ENCODE peak calls at places on chromosome 2, in nine cellular contexts. W, Z, H, A, K, E, Y, G and N are unnamed samples.

GRCh38 chr2:226475650-226476049 is 324.0 kb downstream of the IRS1 start:
- DNase-seq in Y (no peak), E (no peak), W (no peak), A (no peak), H (peak; percentile 84), G (no peak), K (peak; percentile 65), Z (peak; percentile 69), N (peak; percentile 39)

GRCh38 chr2:127683766-127684165 is 8.4 kb upstream of the LIMS2 start:
- DNase-seq in K (no peak), G (no peak), A (no peak), Y (peak; percentile 64), E (no peak), Z (no peak), H (peak; percentile 50), W (peak; percentile 34), N (no peak)

GRCh38 chr2:29742641-29743040 is 178.7 kb downstream of the ALK start:
- DNase-seq in E (no peak), H (no peak), K (no peak), Z (no peak), A (no peak), W (no peak), G (no peak), Y (no peak), N (no peak)

GRCh38 chr2:215505044-215505786 is 69.3 kb upstream of the FN1 start:
- DNase-seq in Z (no peak), Y (no peak), A (no peak), K (peak; percentile 78), H (peak; percentile 66), W (peak; percentile 56), E (no peak), G (no peak), N (peak; percentile 60)

GRCh38 chr2:128187032-128187654 is 96.1 kb downstream of the UGGT1 start:
- DNase-seq in Z (peak; percentile 56), E (no peak), H (peak; percentile 83), K (peak; percentile 46), W (peak; percentile 52), Y (no peak), A (no peak), G (no peak), N (peak; percentile 31)

GRCh38 chr2:144500567-144500966 is 19.4 kb downstream of the ZEB2 start:
- DNase-seq in W (no peak), G (no peak), K (no peak), H (no peak), Y (no peak), E (no peak), A (no peak), Z (no peak), N (no peak)

GRCh38 chr2:238966274-238966937 is 118.5 kb downstream of the TWIST2 start:
- DNase-seq in E (no peak), Z (no peak), G (no peak), A (no peak), W (no peak), K (no peak), Y (no peak), H (no peak), N (no peak)

GRCh38 chr2:202494856-202495604 is 118.9 kb downstream of the BMPR2 start:
- DNase-seq in Z (no peak), H (no peak), Y (no peak), K (no peak), G (no peak), E (no peak), A (no peak), W (no peak), N (no peak)

GRCh38 chr2:27965841-27966240 is 75.3 kb downstream of the BABAM2 start:
- DNase-seq in A (no peak), G (no peak), E (no peak), K (no peak), W (no peak), Y (no peak), H (no peak), Z (no peak), N (no peak)

GRCh38 chr2:142299021-142299420 is 168.2 kb upstream of the LRP1B start:
- DNase-seq in K (no peak), Z (no peak), G (no peak), A (no peak), H (no peak), Y (no peak), W (no peak), E (no peak), N (no peak)

GRCh38 chr2:121611730-121612705 is 37.2 kb downstream of the CLASP1 start:
- DNase-seq in G (no peak), Z (no peak), E (no peak), Y (no peak), K (no peak), H (no peak), A (no peak), W (no peak), N (no peak)

GRCh38 chr2:219298759-219299371 is 10.3 kb downstream of the PTPRN start:
- DNase-seq in W (peak; percentile 96), K (no peak), G (peak; percentile 51), Y (peak; percentile 93), Z (peak; percentile 42), E (no peak), A (peak; percentile 97), H (peak; percentile 79), N (no peak)

GRCh38 chr2:202171246-202171833 is 67.1 kb downstream of the SUMO1 start:
- DNase-seq in E (no peak), Y (no peak), G (no peak), K (no peak), Z (no peak), W (peak; percentile 65), H (no peak), A (no peak), N (no peak)